ENCODE peak calls at places on chromosomes 3 and 15, in five cellular contexts. C is body of pancreas, M is esophagus squamous epithelium, L is sigmoid colon, B is uterus. G is an unnamed sample.

GRCh38 chr3:182914341-182914740 is 66.0 kb downstream of the DCUN1D1 start:
- DNase-seq in M (no peak), L (no peak), B (no peak), C (no peak), G (no peak)

GRCh38 chr3:161558256-161558655 is 61.6 kb downstream of the OTOL1 start:
- DNase-seq in B (no peak), M (no peak), C (peak), L (no peak), G (no peak)

GRCh38 chr3:129632056-129632455 is 25.6 kb upstream of the PLXND1 start:
- DNase-seq in M (no peak), L (no peak), C (no peak), B (no peak), G (no peak)

GRCh38 chr3:16432714-16433113 is 80.8 kb downstream of the RFTN1 start:
- DNase-seq in C (no peak), M (no peak), L (no peak), B (no peak), G (no peak)

GRCh38 chr3:45890405-45890804 is 4.1 kb downstream of the CCR9 start:
- DNase-seq in B (no peak), C (peak), M (no peak), L (no peak), G (no peak)

GRCh38 chr3:129365779-129366178 is 62.7 kb downstream of the EFCAB12 start:
- DNase-seq in B (no peak), L (no peak), M (no peak), C (no peak), G (no peak)

GRCh38 chr15:60351066-60351465 is 46.7 kb downstream of the ANXA2 start:
- DNase-seq in C (no peak), B (no peak), M (no peak), L (no peak), G (no peak)

GRCh38 chr3:134600166-134600670 is 50.6 kb downstream of the KY start:
- DNase-seq in C (no peak), M (no peak), L (no peak), B (no peak), G (no peak)

GRCh38 chr15:25737218-25737643 is 125.9 kb downstream of the ATP10A start:
- DNase-seq in L (peak), B (no peak), M (no peak), C (no peak), G (no peak)

GRCh38 chr3:177420643-177421042 is 223.4 kb upstream of the TBL1XR1 start:
- DNase-seq in M (no peak), C (no peak), L (no peak), B (peak), G (no peak)

GRCh38 chr3:108051005-108051404 is 39.8 kb downstream of the CD47 start:
- DNase-seq in L (no peak), C (no peak), B (no peak), M (no peak), G (no peak)

GRCh38 chr3:185460719-185461350 is 38.0 kb downstream of the TMEM41A start:
- DNase-seq in L (no peak), B (no peak), M (no peak), C (no peak), G (no peak)

GRCh38 chr15:44219073-44219472 is 24.0 kb upstream of the FRMD5 start:
- DNase-seq in C (no peak), B (no peak), M (no peak), L (no peak), G (no peak)

GRCh38 chr15:31352283-31352880 is 25.7 kb downstream of the KLF13 start:
- DNase-seq in M (no peak), L (no peak), C (peak), B (no peak), G (peak)

GRCh38 chr3:112171144-112171543 is 38.1 kb upstream of the GCSAM start:
- DNase-seq in L (no peak), C (no peak), B (no peak), M (no peak), G (no peak)

GRCh38 chr3:190531406-190531805 is 17.5 kb downstream of the IL1RAP start:
- DNase-seq in C (no peak), M (no peak), L (no peak), B (no peak), G (no peak)

GRCh38 chr3:187968883-187969580 is 184.9 kb upstream of the LPP start:
- DNase-seq in C (peak), B (no peak), L (no peak), M (no peak), G (no peak)

GRCh38 chr15:41160639-41161315 is 44.7 kb upstream of the INO80 start:
- DNase-seq in B (no peak), C (no peak), L (no peak), M (no peak), G (no peak)

GRCh38 chr3:106160396-106160795 is 291.6 kb upstream of the CBLB start:
- DNase-seq in C (no peak), B (no peak), M (no peak), L (no peak), G (no peak)

GRCh38 chr3:135218782-135219181 is 423.7 kb downstream of the EPHB1 start:
- DNase-seq in C (no peak), L (no peak), M (no peak), B (no peak), G (no peak)

GRCh38 chr3:58206406-58207011 is 4.3 kb downstream of the DNASE1L3 start:
- DNase-seq in M (no peak), C (no peak), L (no peak), B (no peak), G (no peak)

GRCh38 chr3:88188436-88188835 is 38.7 kb downstream of the C3orf38 start:
- DNase-seq in B (no peak), C (no peak), L (no peak), M (no peak), G (no peak)

GRCh38 chr3:43892535-43892934 is 201.8 kb downstream of the ABHD5 start:
- DNase-seq in L (no peak), B (no peak), M (no peak), C (no peak), G (no peak)

GRCh38 chr15:99125061-99125990 is 20.4 kb downstream of the SYNM start:
- DNase-seq in L (peak), M (no peak), B (no peak), C (no peak), G (no peak)
- TF ChIP-seq POLR2A in L (no peak), M (no peak), B (no peak), C (no peak), G (no peak)

DNA sequence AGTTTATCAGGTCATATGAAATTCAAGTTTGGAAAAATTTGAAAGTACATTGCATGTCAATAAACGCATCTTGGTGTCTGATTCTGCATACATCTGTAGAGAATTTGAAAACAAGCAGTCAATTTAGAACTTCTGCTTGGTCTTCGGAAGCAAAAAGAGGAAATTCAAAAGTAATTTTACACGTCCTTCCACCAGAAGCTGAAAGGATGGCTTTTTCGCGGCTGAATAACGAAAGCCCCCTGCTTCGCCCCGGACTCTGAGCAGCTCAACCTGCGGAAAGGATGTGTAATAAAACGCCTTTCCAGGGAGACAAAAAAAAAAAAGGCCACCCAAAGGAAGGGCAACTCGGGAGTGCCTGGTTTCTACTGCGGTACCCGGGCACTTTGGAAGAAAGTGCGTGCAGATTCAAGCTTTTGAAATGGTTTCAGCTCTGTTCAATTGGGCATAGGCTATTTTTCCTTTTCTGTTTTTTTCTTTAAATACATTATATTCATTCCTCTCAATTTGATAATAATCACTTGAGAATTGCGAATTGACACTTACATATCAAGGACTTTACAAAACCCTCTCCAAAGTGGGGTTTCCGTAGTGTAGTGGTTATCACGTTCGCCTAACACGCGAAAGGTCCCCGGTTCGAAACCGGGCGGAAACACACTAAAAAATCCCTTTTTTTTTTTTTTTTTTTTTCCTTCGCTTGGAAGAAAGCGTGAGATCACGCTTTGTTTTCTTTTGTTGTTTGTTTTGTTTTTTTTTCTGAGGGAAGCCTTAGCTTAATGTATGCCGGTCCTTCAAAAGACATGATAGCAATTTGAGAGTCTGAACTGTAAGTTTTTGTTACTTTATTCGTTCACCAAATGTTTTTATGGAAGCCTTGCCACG is 1.3 kb upstream of the MYNN start:
- DNase-seq in C (peak), L (peak), M (no peak), B (peak), G (no peak)
- TF ChIP-seq POLR2A in C (no peak), L (no peak), M (no peak), B (no peak), G (no peak)

GRCh38 chr3:122406198-122406597 is 9.7 kb downstream of the WDR5B start:
- DNase-seq in C (no peak), B (no peak), M (no peak), L (no peak), G (no peak)

GRCh38 chr3:122410639-122411038 is 5.2 kb downstream of the WDR5B start:
- DNase-seq in B (no peak), C (no peak), M (no peak), L (no peak), G (no peak)

GRCh38 chr3:122409392-122409791 is 6.5 kb downstream of the WDR5B start:
- DNase-seq in C (no peak), B (no peak), L (no peak), M (no peak), G (no peak)

GRCh38 chr3:122410111-122410510 is 5.8 kb downstream of the WDR5B start:
- DNase-seq in C (no peak), L (no peak), B (no peak), M (no peak), G (no peak)

GRCh38 chr3:122407946-122408345 is 7.9 kb downstream of the WDR5B start:
- DNase-seq in B (no peak), C (no peak), L (no peak), M (no peak), G (no peak)
- TF ChIP-seq POLR2A in B (no peak), C (no peak), L (no peak), M (no peak), G (no peak)

DNA sequence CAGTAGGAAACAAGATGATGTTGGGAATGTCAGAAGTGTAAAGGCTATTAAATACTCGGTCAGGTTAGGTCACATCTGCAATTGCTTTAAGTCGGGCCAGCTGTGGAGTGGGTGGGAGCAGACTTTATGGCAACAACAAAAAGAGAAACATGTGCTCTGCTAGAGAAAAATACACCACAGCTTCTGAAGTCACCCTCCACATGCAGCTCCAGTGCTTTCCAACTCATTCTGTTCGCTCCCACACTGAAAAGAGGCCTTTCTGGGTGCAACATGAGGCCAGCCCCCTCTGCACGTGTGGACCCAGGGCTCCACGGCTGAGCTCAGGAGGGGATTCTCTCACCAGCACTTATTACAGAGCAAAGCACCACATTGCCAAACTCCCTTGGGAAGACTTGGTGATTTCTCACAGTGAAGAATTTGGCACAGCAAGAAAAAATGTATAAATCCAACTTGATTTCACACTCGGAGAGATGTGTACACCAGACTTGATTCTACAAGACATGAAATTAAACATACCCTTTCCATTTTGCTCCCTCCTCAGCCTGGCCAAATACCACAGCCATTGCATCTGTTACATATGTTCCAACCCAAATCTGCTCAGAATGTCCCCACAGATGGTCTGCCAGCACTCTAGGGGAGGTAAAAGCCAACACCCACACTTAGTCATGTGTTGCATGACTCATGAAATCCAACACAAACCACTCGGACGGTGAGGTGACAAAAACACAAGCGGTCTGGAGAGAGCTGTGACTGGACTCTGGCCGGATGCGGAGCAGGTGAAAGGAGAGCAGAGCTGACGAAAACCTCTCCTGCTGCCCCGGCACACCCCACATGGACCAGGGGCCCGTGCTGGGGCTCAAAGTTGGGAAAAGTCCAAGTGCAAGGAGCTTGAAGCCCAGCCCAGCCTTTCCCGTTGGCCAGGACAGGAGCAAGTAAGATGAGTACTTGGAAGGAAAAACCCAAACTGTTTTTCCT is 74.6 kb downstream of the ITGB5 start:
- DNase-seq in C (peak), M (no peak), L (peak), B (peak), G (no peak)
- TF ChIP-seq POLR2A in C (no peak), M (peak), L (no peak), B (peak), G (no peak)

GRCh38 chr3:131386429-131386926 is 4.9 kb downstream of the NUDT16 start:
- DNase-seq in B (peak), L (peak), M (peak), C (peak), G (peak)

GRCh38 chr3:131381445-131382291 is at the start of gene NUDT16:
- DNase-seq in C (peak), M (peak), L (peak), B (peak), G (peak)
- TF ChIP-seq POLR2A in C (peak), M (peak), L (peak), B (peak), G (peak)

DNA sequence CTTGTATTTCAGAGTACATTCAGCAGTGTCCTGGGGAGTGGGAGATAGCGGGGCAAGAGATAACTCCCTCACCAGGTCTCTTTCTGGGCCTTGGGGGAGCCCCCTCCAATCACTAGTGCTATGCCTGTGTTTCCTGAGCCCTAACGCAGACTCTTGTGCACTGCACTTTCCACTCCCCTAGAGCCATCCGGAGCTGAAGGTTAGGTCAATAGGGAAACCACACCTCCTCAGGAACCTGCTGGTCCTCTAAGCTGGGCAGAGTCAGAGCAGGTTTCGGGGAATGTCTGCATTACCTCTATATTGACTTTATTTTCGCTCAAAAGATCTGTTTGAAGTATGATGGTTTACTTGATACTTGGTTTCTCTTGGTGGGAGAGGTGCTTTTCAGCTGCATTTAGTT is 617.0 kb upstream of the ROBO1 start:
- DNase-seq in B (no peak), C (no peak), L (no peak), M (no peak), G (no peak)
- TF ChIP-seq POLR2A in B (no peak), C (no peak), L (no peak), M (no peak), G (no peak)

DNA sequence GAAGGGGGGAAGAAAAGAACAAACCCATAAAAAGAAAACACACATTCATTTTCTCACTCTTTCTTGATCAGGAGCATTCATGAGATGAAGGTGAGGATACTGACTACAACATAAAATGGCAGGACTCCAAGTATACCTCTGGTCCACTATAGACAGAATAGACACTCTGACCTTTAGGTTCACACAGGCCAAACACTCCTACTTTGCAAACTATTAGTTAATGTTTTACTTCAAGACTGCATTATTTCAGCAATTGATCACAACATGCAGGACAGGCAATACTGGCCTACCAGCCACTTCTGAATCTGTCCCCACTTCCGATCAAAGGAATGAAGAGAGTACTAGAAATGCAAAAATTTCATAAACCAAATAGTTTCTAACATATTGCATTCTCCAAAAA is 47.0 kb downstream of the LRRFIP2 start:
- DNase-seq in C (no peak), B (no peak), M (no peak), L (no peak), G (no peak)
- TF ChIP-seq POLR2A in C (no peak), B (no peak), M (no peak), L (no peak), G (no peak)